ENCODE peak calls at places on chromosome 18, in five cellular contexts. A is GM12865, Y is neural progenitor cell, W is Peyer's patch, M is IMR-90. Z is an unnamed sample.

GRCh38 chr18:33578371-33579146 is 540 bp downstream of the ASXL3 start:
- DNase-seq in M (no peak), W (peak), Y (peak), A (no peak), Z (no peak)

GRCh38 chr18:54261894-54262293 is 7.4 kb upstream of the POLI start:
- DNase-seq in W (peak), M (no peak), A (peak), Y (no peak), Z (no peak)

GRCh38 chr18:7303306-7303705 is 72.4 kb downstream of the LRRC30 start:
- DNase-seq in A (no peak), Y (no peak), M (no peak), W (no peak), Z (no peak)

GRCh38 chr18:62128157-62128556 is 58.7 kb downstream of the PIGN start:
- DNase-seq in W (no peak), A (no peak), Y (no peak), M (peak), Z (peak)

GRCh38 chr18:41644466-41644865 is 310.6 kb upstream of the PIK3C3 start:
- DNase-seq in A (no peak), W (no peak), M (no peak), Y (no peak), Z (no peak)

GRCh38 chr18:66066191-66066590 is 315.4 kb downstream of the CDH7 start:
- DNase-seq in M (no peak), W (no peak), Y (no peak), A (no peak), Z (no peak)

GRCh38 chr18:12928149-12928548 is 19.7 kb upstream of the SEH1L start:
- DNase-seq in Y (no peak), A (no peak), W (no peak), M (no peak), Z (no peak)

GRCh38 chr18:74063023-74063422 is 84.6 kb downstream of the FBXO15 start:
- DNase-seq in W (no peak), Y (no peak), M (no peak), A (peak), Z (no peak)

GRCh38 chr18:44229693-44230108 is 451.0 kb upstream of the SETBP1 start:
- DNase-seq in Y (no peak), W (peak), M (peak), A (no peak), Z (peak)

GRCh38 chr18:34551824-34552223 is 158.3 kb upstream of the DTNA start:
- DNase-seq in Y (no peak), M (no peak), W (no peak), A (no peak), Z (no peak)

GRCh38 chr18:37402735-37403099 is 162.9 kb downstream of the CELF4 start:
- DNase-seq in Y (no peak), M (no peak), A (no peak), W (no peak), Z (no peak)

GRCh38 chr18:13500227-13500865 is 226.0 kb downstream of the FAM210A start:
- DNase-seq in W (no peak), Y (peak), M (peak), A (no peak), Z (peak)

GRCh38 chr18:76994086-76994654 is 138.4 kb downstream of the MBP start:
- DNase-seq in W (no peak), M (peak), Y (no peak), A (no peak), Z (no peak)

GRCh38 chr18:23043803-23044376 is 91.4 kb upstream of the CABLES1 start:
- DNase-seq in Y (no peak), W (no peak), A (no peak), M (no peak), Z (no peak)

GRCh38 chr18:30999186-30999585 is 43.4 kb downstream of the DSC3 start:
- DNase-seq in Y (no peak), M (no peak), W (no peak), A (peak), Z (no peak)

GRCh38 chr18:62538881-62539280 is 16.1 kb downstream of the ZCCHC2 start:
- DNase-seq in W (no peak), Y (no peak), A (no peak), M (no peak), Z (no peak)

GRCh38 chr18:62264984-62265383 is 60.1 kb upstream of the TNFRSF11A start:
- DNase-seq in Y (no peak), A (no peak), M (no peak), W (no peak), Z (no peak)

GRCh38 chr18:13615432-13615861 is 110.9 kb downstream of the FAM210A start:
- DNase-seq in A (peak), M (no peak), Y (no peak), W (no peak), Z (no peak)

GRCh38 chr18:10877974-10878373 is 271.4 kb downstream of the PIEZO2 start:
- DNase-seq in Y (no peak), M (no peak), A (peak), W (no peak), Z (no peak)

GRCh38 chr18:59848002-59848401 is 51.8 kb upstream of the PMAIP1 start:
- DNase-seq in M (no peak), A (peak), W (no peak), Y (no peak), Z (peak)

GRCh38 chr18:39801010-39801409 is 2154.0 kb upstream of the PIK3C3 start:
- DNase-seq in Y (no peak), M (no peak), A (no peak), W (no peak), Z (no peak)

GRCh38 chr18:8800876-8801262 is 95.5 kb downstream of the MTCL1 start:
- DNase-seq in A (no peak), Y (peak), W (no peak), M (no peak), Z (no peak)

GRCh38 chr18:58272209-58272608 is 228.2 kb downstream of the NEDD4L start:
- DNase-seq in W (no peak), M (no peak), A (no peak), Y (no peak), Z (peak)

GRCh38 chr18:75106746-75107145 is 102.2 kb downstream of the PTGR3 start:
- DNase-seq in Y (no peak), A (no peak), M (no peak), W (no peak), Z (no peak)

GRCh38 chr18:8744656-8745055 is 39.3 kb downstream of the MTCL1 start:
- DNase-seq in M (peak), Y (no peak), W (peak), A (peak), Z (no peak)

GRCh38 chr18:57797209-57797651 is 5.9 kb downstream of the ATP8B1 start:
- DNase-seq in Y (peak), M (no peak), W (peak), A (no peak), Z (no peak)

GRCh38 chr18:51137891-51138290 is 59.6 kb downstream of the MEX3C start:
- DNase-seq in Y (no peak), W (no peak), A (no peak), M (no peak), Z (peak)

GRCh38 chr18:51134721-51135120 is 62.8 kb downstream of the MEX3C start:
- DNase-seq in M (no peak), Y (no peak), A (no peak), W (no peak), Z (peak)

GRCh38 chr18:51137051-51137729 is 60.3 kb downstream of the MEX3C start:
- DNase-seq in M (no peak), W (no peak), Y (no peak), A (no peak), Z (no peak)

GRCh38 chr18:51135361-51135760 is 62.1 kb downstream of the MEX3C start:
- DNase-seq in W (no peak), A (no peak), Y (no peak), M (peak), Z (peak)

DNA sequence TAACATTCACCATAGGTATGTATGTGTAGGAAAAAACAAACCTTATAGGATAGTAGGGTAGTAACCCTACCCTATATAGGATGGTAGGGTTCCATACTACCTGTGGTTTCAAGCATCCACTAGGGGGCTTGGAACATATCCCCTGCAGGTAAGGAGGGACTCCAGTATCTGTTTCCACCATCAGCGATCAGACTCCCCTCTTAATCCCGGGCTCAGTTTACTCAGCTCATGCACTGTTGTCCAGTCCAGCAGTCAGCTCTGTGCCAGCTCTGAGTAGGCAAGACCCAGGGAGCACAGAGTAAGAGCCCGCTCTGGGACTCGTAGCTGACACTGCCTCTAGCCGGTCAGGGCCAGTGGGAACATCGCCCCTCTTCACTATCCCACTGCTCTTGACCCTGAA is 61.7 kb downstream of the MEX3C start:
- DNase-seq in A (peak), M (no peak), Y (no peak), W (no peak), Z (peak)
- TF ChIP-seq CTCF in A (peak), M (no peak), Y (peak), W (peak), Z (peak)

GRCh38 chr18:49563701-49564100 is 1.8 kb downstream of the LIPG start:
- DNase-seq in A (no peak), M (no peak), W (no peak), Y (no peak), Z (no peak)

GRCh38 chr18:49561127-49561376 is 805 bp upstream of the LIPG start:
- DNase-seq in Y (no peak), W (no peak), M (no peak), A (no peak), Z (no peak)

GRCh38 chr18:49561377-49562193 is at the start of gene LIPG:
- DNase-seq in A (peak), M (peak), W (peak), Y (peak), Z (peak)

GRCh38 chr18:49563130-49563540 is 1.3 kb downstream of the LIPG start:
- DNase-seq in W (no peak), Y (no peak), M (no peak), A (no peak), Z (peak)

DNA sequence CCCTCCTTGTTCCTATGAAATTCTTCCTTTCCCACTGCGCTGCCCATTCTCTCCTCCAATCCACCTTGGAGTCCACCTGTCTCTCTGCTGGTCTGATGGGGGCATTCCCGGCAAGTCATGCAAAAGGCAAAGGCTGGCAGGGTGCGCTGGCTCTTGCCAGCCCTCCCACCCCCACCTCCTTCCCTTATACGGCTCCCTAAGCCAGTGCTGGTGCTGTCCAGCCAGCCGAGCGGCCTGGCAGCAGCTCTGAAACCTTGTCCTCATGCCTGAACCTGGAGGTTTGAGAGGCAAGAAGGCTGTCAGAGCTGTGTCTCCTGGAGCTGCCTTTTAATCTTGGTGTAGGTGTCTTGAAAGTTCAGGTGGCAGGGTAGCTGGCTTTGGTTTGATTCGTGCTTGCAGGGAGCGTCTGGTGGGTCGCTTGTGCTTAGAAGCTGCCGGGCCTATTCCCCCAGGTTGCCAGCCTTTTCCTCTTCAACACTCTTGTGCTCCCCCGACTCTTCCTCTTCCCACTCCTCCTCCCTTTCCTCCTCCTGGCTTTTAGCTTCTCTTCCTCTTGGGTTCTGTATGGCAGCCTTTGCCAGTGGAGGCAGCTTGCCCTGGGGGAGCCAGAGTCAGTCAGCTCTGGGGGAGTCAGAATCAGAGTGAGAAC is 748 bp downstream of the LIPG start:
- DNase-seq in A (no peak), Y (peak), M (no peak), W (no peak), Z (peak)
- H3K4me3 ChIP-seq in A (peak), Y (peak), M (no peak), W (no peak), Z (peak)

GRCh38 chr18:51561821-51562220 is 364.3 kb upstream of the MEX3C start:
- DNase-seq in W (no peak), M (no peak), Y (no peak), A (no peak), Z (no peak)

GRCh38 chr18:51559198-51559901 is 361.9 kb upstream of the MEX3C start:
- DNase-seq in A (no peak), M (no peak), Y (no peak), W (no peak), Z (no peak)

GRCh38 chr18:51563401-51563800 is 365.9 kb upstream of the MEX3C start:
- DNase-seq in M (no peak), W (no peak), A (peak), Y (peak), Z (no peak)

GRCh38 chr18:51559902-51560287 is 362.4 kb upstream of the MEX3C start:
- DNase-seq in W (no peak), A (no peak), Y (no peak), M (no peak), Z (peak)
- TF ChIP-seq CTCF in W (no peak), A (no peak), Y (peak), M (no peak), Z (peak)

GRCh38 chr18:55465313-55465712 is 122.7 kb downstream of the TCF4 start:
- DNase-seq in Y (no peak), M (no peak), A (peak), W (no peak), Z (no peak)
- H3K4me3 ChIP-seq in Y (no peak), M (no peak), A (no peak), W (no peak), Z (no peak)

GRCh38 chr18:500230-500555 is 308 bp downstream of the COLEC12 start:
- DNase-seq in Y (peak), W (no peak), M (no peak), A (no peak), Z (no peak)
- TF ChIP-seq CTCF in Y (peak), W (no peak), M (no peak), A (no peak), Z (no peak)

DNA sequence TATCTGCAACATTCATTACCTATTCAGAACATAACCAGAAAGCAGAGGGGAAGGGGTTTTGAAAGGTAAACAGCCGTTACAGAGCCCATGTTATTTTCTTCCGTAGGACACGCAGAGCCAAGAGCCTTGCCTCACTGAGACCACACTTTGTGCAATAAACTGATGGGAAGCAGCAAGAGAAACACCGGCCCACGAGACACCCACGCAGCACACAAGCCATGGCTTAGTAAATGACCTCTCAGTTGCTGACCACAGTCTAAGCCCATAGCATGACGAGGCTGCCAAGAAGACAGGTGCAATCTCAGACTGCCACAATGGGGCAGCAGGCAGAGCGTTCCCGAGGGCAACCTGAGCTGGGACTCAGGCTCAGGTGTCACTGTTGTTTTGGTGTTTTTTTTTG is 59.6 kb downstream of the CABYR start:
- DNase-seq in A (no peak), W (no peak), M (no peak), Y (no peak), Z (no peak)
- H3K4me3 ChIP-seq in A (no peak), W (no peak), M (no peak), Y (no peak), Z (no peak)

DNA sequence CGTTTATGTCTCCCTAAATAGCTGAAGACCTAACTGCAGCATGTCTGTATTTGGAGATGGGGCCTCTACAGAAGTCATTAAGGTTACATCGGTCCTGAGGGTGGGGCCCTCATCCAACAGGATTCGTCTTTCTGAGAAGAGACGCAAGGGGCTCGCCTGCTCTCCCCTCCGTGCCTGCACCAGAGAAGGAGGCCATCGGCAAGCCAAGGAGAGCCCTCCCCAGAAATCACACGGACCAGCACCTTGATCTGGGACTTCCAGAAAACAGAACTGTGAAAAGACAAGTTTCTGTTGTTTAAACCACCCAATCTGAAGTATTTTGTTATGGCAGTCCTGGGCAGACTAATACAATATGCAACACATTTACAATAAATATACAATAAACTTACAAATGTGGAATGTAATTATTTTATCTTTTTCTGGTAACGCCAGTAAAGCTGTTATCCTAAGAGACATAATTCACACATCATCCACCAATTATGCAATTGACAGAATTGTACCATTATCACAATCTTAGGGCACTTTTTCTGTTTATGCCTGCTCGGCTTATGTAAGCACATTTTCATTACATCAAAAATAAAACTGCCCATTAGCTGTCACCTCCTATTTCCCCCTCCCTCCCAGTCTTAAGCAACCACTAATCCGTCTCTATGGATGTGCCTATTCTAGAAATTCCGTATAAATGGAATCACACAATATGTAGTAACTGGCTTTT is 6.1 kb downstream of the HSBP1L1 start:
- DNase-seq in A (no peak), M (no peak), Y (no peak), W (no peak), Z (no peak)
- TF ChIP-seq CTCF in A (no peak), M (no peak), Y (no peak), W (no peak), Z (no peak)

Z was measured in epithelial cell of esophagus.